ENCODE peak calls at places on chromosomes 7 and 10, in nine cellular contexts. L is right lobe of liver; I is AG10803; N is chondrocyte; B is endothelial cell; A is Peyer's patch; J is upper lobe of right lung; X is astrocyte; G is CD4-positive, alpha-beta T cell. P is an unnamed sample.

GRCh38 chr10:121926669-121927360 is 1.0 kb downstream of the ATE1 start:
- DNase-seq in L (no peak), I (peak; percentile 26), N (no peak), B (no peak), A (no peak), J (no peak), X (peak; percentile 14), G (no peak), P (no peak)

GRCh38 chr10:113644185-113645120 is 19.4 kb downstream of the NRAP start:
- DNase-seq in L (no peak), I (peak; percentile 48), N (no peak), B (no peak), A (no peak), J (no peak), X (peak; percentile 82), G (no peak), P (no peak)

GRCh38 chr7:6443372-6443941 is 4.3 kb downstream of the DAGLB start:
- DNase-seq in L (no peak), I (peak; percentile 93), N (no peak), B (no peak), A (no peak), J (no peak), X (peak; percentile 94), G (no peak), P (no peak)

GRCh38 chr10:104735036-104735435 is 93.9 kb downstream of the SORCS3 start:
- DNase-seq in L (no peak), I (no peak), N (no peak), B (peak; percentile 19), A (no peak), J (no peak), X (no peak), G (no peak), P (no peak)

GRCh38 chr7:79199266-79199665 is 254.2 kb downstream of the MAGI2 start:
- DNase-seq in L (no peak), I (no peak), N (no peak), B (no peak), A (no peak), J (no peak), X (no peak), G (no peak), P (no peak)

GRCh38 chr10:36256905-36257304 is 614.8 kb upstream of the FZD8 start:
- DNase-seq in L (no peak), I (peak; percentile 76), N (no peak), B (no peak), A (no peak), J (no peak), X (peak; percentile 60), G (no peak), P (no peak)

GRCh38 chr10:42690449-42691360 is 52.3 kb upstream of the ZNF33B start:
- DNase-seq in L (no peak), I (no peak), N (no peak), B (no peak), A (no peak), J (peak; percentile 57), X (no peak), G (no peak), P (no peak)

GRCh38 chr10:59805043-59805442 is 51.8 kb upstream of the MRLN start:
- DNase-seq in L (no peak), I (peak; percentile 7), N (no peak), B (peak; percentile 46), A (peak; percentile 71), J (no peak), X (no peak), G (no peak), P (peak; percentile 55)

GRCh38 chr10:24483701-24484100 is 240.0 kb downstream of the ARHGAP21 start:
- DNase-seq in L (no peak), I (peak; percentile 58), N (no peak), B (no peak), A (peak; percentile 85), J (peak; percentile 77), X (peak; percentile 51), G (no peak), P (no peak)

GRCh38 chr7:95904099-95904498 is 131.7 kb downstream of the DYNC1I1 start:
- DNase-seq in L (no peak), I (no peak), N (no peak), B (no peak), A (no peak), J (no peak), X (no peak), G (no peak), P (no peak)

GRCh38 chr7:46411236-46411635 is 490.2 kb upstream of the IGFBP3 start:
- DNase-seq in L (no peak), I (no peak), N (no peak), B (no peak), A (no peak), J (no peak), X (no peak), G (no peak), P (no peak)

GRCh38 chr7:92778972-92779371 is 57.4 kb downstream of the CDK6 start:
- DNase-seq in L (peak; percentile 81), I (peak; percentile 94), N (no peak), B (no peak), A (peak; percentile 61), J (no peak), X (peak; percentile 70), G (no peak), P (no peak)

GRCh38 chr7:28748934-28749584 is 209.1 kb downstream of the TRIL start:
- DNase-seq in L (no peak), I (peak; percentile 24), N (no peak), B (no peak), A (no peak), J (no peak), X (peak; percentile 60), G (no peak), P (no peak)

GRCh38 chr10:109374215-109374614 is 549.1 kb downstream of the XPNPEP1 start:
- DNase-seq in L (no peak), I (peak; percentile 69), N (no peak), B (no peak), A (no peak), J (no peak), X (peak; percentile 72), G (no peak), P (no peak)

GRCh38 chr7:40810274-40810673 is 675.5 kb downstream of the SUGCT start:
- DNase-seq in L (no peak), I (peak; percentile 82), N (no peak), B (no peak), A (no peak), J (no peak), X (peak; percentile 61), G (no peak), P (no peak)

GRCh38 chr7:25002826-25003225 is 22.8 kb upstream of the OSBPL3 start:
- DNase-seq in L (no peak), I (peak; percentile 37), N (no peak), B (no peak), A (no peak), J (no peak), X (no peak), G (no peak), P (no peak)

GRCh38 chr10:132575320-132576201 is 38.0 kb downstream of the INPP5A start:
- DNase-seq in L (peak; percentile 70), I (peak; percentile 47), N (peak; percentile 68), B (no peak), A (peak; percentile 64), J (no peak), X (peak; percentile 95), G (no peak), P (peak; percentile 32)

GRCh38 chr7:123351506-123352225 is 151.9 kb upstream of the SLC13A1 start:
- DNase-seq in L (no peak), I (no peak), N (no peak), B (no peak), A (no peak), J (no peak), X (no peak), G (no peak), P (no peak)

GRCh38 chr7:123351027-123351426 is 151.3 kb upstream of the SLC13A1 start:
- DNase-seq in L (no peak), I (no peak), N (no peak), B (no peak), A (no peak), J (no peak), X (no peak), G (no peak), P (no peak)

GRCh38 chr7:123352226-123352550 is 152.4 kb upstream of the SLC13A1 start:
- DNase-seq in L (no peak), I (no peak), N (no peak), B (no peak), A (no peak), J (no peak), X (no peak), G (no peak), P (no peak)

GRCh38 chr7:123352957-123353356 is 153.2 kb upstream of the SLC13A1 start:
- DNase-seq in L (no peak), I (no peak), N (no peak), B (no peak), A (no peak), J (no peak), X (no peak), G (no peak), P (no peak)

DNA sequence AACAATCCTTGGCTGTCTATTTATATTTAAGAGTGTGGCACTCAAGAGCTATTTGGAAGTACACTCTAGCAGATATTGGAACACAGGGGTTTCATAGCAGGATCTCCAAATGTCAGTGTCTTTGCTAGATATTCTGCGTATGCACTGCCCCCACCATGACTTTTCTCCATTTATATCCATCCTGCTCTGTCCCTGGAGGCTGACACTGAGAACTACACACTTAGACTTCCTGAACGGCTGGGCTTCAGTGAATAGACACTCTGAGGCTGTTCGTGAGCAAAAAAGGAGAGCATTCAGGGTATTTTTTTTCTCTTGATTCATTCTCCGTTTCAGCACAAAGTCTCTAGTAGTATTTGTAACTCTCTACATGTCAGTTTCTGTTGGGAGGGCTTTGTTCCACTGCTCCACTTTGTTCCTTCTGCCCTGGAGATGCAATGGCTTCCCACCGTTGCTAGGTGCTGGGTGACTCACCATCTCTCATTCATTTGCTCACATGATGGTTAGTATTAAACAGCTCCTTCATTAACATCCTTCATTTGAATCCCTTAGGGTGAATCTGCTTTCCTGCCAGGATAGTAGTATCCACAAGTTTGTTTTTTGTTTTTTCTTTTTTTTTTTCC is 155.9 kb upstream of the SLC13A1 start:
- DNase-seq in L (no peak), I (no peak), N (no peak), B (no peak), A (no peak), J (no peak), X (peak; percentile 6), G (no peak), P (no peak)
- TF ChIP-seq CTCF in L (no peak), I (no peak), N (peak; percentile 62), B (no peak), A (no peak), J (no peak), X (peak; percentile 24), G (no peak), P (peak; percentile 42)

GRCh38 chr10:14773551-14774213 is 1.0 kb downstream of the FAM107B start:
- DNase-seq in L (no peak), I (no peak), N (no peak), B (no peak), A (no peak), J (no peak), X (no peak), G (no peak), P (no peak)
- TF ChIP-seq CTCF in L (no peak), I (no peak), N (peak; percentile 18), B (peak; percentile 36), A (peak; percentile 32), J (peak; percentile 19), X (no peak), G (no peak), P (no peak)

GRCh38 chr10:44344727-44345126 is 40.2 kb downstream of the CXCL12 start:
- DNase-seq in L (no peak), I (no peak), N (no peak), B (no peak), A (peak; percentile 27), J (no peak), X (no peak), G (no peak), P (no peak)
- TF ChIP-seq CTCF in L (no peak), I (no peak), N (no peak), B (no peak), A (no peak), J (no peak), X (no peak), G (no peak), P (no peak)

GRCh38 chr10:4977025-4977424 is 13.8 kb downstream of the AKR1C1 start:
- DNase-seq in L (no peak), I (no peak), N (no peak), B (no peak), A (no peak), J (no peak), X (no peak), G (no peak), P (no peak)
- TF ChIP-seq CTCF in L (no peak), I (no peak), N (no peak), B (no peak), A (no peak), J (no peak), X (no peak), G (no peak), P (no peak)